ENCODE peak calls at places on chromosome 4, in four cellular contexts. G is suprapubic skin, D is pancreas, T is heart left ventricle. L is an unnamed sample.

GRCh38 chr4:89110541-89110985 is 770 bp upstream of the TIGD2 start:
- DNase-seq in G (no peak), D (peak), T (no peak), L (no peak)

GRCh38 chr4:139484861-139485311 is 31.0 kb downstream of the RAB33B start:
- DNase-seq in G (no peak), D (no peak), T (no peak), L (no peak)

GRCh38 chr4:184064877-184065276 is 152.8 kb downstream of the ENPP6 start:
- DNase-seq in G (no peak), D (peak), T (no peak), L (no peak)

GRCh38 chr4:174100910-174101309 is 182.6 kb downstream of the FBXO8 start:
- DNase-seq in G (no peak), D (no peak), T (no peak), L (no peak)

GRCh38 chr4:177901786-177902185 is 459.5 kb upstream of the AGA start:
- DNase-seq in G (no peak), D (no peak), T (no peak), L (no peak)

GRCh38 chr4:83821493-83821892 is 285.6 kb downstream of the GPAT3 start:
- DNase-seq in G (no peak), D (no peak), T (no peak), L (no peak)

GRCh38 chr4:173262363-173262762 is 71.8 kb downstream of the HMGB2 start:
- DNase-seq in G (no peak), D (no peak), T (no peak), L (no peak)

GRCh38 chr4:140094701-140095420 is 59.1 kb downstream of the MAML3 start:
- DNase-seq in G (peak), D (peak), T (peak), L (no peak)

GRCh38 chr4:2337896-2338295 is 76.0 kb upstream of the MXD4 start:
- DNase-seq in G (no peak), D (no peak), T (no peak), L (no peak)

GRCh38 chr4:7293703-7294102 is 101.4 kb downstream of the SORCS2 start:
- DNase-seq in G (no peak), D (no peak), T (no peak), L (no peak)

DNA sequence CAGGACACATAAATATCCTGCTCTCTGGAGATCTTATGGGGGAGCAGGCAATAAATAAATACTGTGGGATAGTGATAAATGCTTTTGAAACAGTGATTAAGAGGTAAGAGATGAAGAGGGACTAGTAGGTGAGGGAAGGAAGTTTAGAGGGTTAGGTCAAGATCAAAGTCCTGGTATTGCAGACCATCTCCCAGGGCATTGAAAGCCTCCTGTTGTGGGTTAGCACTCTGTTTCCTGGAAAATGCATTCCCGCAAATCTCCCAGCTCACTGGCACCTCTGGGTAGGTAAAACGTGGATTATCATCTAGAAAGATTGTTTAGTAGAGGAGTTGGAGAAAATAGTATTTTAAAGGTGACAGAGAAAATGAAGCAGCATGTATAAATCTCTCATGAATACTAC is 2.2 kb downstream of the SNX25 start:
- DNase-seq in G (no peak), D (no peak), T (no peak), L (no peak)
- H3K4me3 ChIP-seq in G (peak), D (peak), T (no peak), L (no peak)

GRCh38 chr4:15781427-15782095 is 3.4 kb downstream of the CD38 start:
- DNase-seq in G (no peak), D (no peak), T (no peak), L (no peak)
- H3K4me3 ChIP-seq in G (no peak), D (no peak), T (no peak), L (no peak)

DNA sequence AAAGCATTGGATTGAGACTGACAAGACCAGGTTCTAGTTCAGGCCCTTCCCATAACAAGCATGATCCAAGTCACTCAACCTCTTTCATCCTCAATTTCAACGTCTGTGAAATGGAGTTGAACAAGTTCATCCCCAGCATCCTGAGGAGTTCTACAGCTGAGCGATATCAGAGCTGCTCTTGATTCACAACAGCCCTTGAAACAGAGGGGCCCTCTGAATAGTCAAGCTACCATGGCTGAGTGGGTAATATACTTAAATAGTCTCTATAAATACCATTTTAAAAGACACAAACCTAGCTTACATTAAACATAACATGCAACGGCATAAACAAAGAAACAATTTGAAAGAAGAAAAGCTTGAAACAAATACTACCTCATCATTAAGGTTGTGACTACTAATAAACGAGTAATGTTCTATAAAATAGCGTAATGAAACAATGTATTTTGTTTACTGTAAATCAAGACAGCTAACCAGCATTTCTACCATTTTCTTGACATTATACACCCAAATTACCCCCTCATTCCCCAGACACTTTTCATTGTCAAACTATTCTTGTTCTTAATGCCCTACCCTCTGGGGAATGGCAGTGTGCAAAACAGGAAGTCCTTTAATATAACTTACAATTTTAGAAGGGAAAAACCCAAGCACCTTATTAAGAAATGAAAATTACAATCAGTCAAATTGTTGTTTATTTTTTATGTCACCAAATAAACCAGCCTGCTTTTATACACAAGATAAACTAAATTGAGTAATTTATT is 202.3 kb downstream of the PARM1 start:
- DNase-seq in G (no peak), D (no peak), T (no peak), L (no peak)
- H3K4me3 ChIP-seq in G (no peak), D (no peak), T (no peak), L (no peak)

GRCh38 chr4:55553442-55553841 is 6.7 kb upstream of the CLOCK start:
- DNase-seq in G (no peak), D (no peak), T (no peak), L (peak)
- H3K4me3 ChIP-seq in G (peak), D (no peak), T (peak), L (peak)

GRCh38 chr4:99848576-99848975 is 31.9 kb downstream of the DAPP1 start:
- DNase-seq in G (no peak), D (no peak), T (no peak), L (no peak)
- H3K4me3 ChIP-seq in G (no peak), D (no peak), T (no peak), L (no peak)

GRCh38 chr4:169663402-169663801 is 43.0 kb downstream of the CLCN3 start:
- DNase-seq in G (no peak), D (no peak), T (no peak), L (no peak)

GRCh38 chr4:169664615-169665014 is 44.2 kb downstream of the CLCN3 start:
- DNase-seq in G (no peak), D (no peak), T (no peak), L (no peak)

GRCh38 chr4:169662226-169662625 is 41.8 kb downstream of the CLCN3 start:
- DNase-seq in G (no peak), D (no peak), T (no peak), L (no peak)

GRCh38 chr4:169665039-169665732 is 44.8 kb downstream of the CLCN3 start:
- DNase-seq in G (no peak), D (no peak), T (no peak), L (no peak)

GRCh38 chr4:169663894-169664293 is 43.5 kb downstream of the CLCN3 start:
- DNase-seq in G (no peak), D (no peak), T (no peak), L (no peak)
- H3K4me3 ChIP-seq in G (no peak), D (no peak), T (no peak), L (no peak)